ENCODE peak calls at places on chromosomes 12 and 14, in four cellular contexts. G is dorsolateral prefrontal cortex, E is lower leg skin, J is fibroblast of lung. T is an unnamed sample.

GRCh38 chr12:42296503-42297109 is 29.3 kb downstream of the ZCRB1 start:
- DNase-seq in G (no peak), E (no peak), J (no peak), T (peak)

GRCh38 chr14:89185919-89186849 is 230.8 kb downstream of the FOXN3 start:
- DNase-seq in G (no peak), E (no peak), J (peak), T (peak)

GRCh38 chr12:112303004-112303403 is 79.2 kb downstream of the HECTD4 start:
- DNase-seq in G (no peak), E (no peak), J (peak), T (peak)

GRCh38 chr12:3869860-3870259 is 3.3 kb downstream of the PARP11 start:
- DNase-seq in G (no peak), E (no peak), J (no peak), T (peak)

GRCh38 chr14:101442451-101442850 is 118.8 kb upstream of the DIO3 start:
- DNase-seq in G (no peak), E (no peak), J (peak), T (no peak)

GRCh38 chr12:122944588-122944987 is 21.7 kb downstream of the ABCB9 start:
- DNase-seq in G (peak), E (no peak), J (peak), T (peak)

GRCh38 chr12:123614110-123614509 is 12.2 kb downstream of the DDX55 start:
- DNase-seq in G (no peak), E (no peak), J (no peak), T (no peak)

GRCh38 chr14:38208825-38209562 is 1.3 kb downstream of the SSTR1 start:
- DNase-seq in G (no peak), E (no peak), J (peak), T (peak)

GRCh38 chr12:9211687-9212086 is 3.5 kb upstream of the PZP start:
- DNase-seq in G (no peak), E (no peak), J (no peak), T (no peak)

GRCh38 chr12:74449872-74450271 is 87.8 kb upstream of the ATXN7L3B start:
- DNase-seq in G (no peak), E (no peak), J (peak), T (peak)

GRCh38 chr12:124884587-124885438 is 21.1 kb upstream of the SCARB1 start:
- DNase-seq in G (no peak), E (no peak), J (no peak), T (no peak)

GRCh38 chr12:122980192-122981035 is at the start of gene ARL6IP4:
- DNase-seq in G (peak), E (no peak), J (peak), T (peak)

GRCh38 chr12:88553941-88554658 is 26.2 kb downstream of the KITLG start:
- DNase-seq in G (no peak), E (peak), J (peak), T (peak)

GRCh38 chr14:76996563-76997146 is 31.9 kb downstream of the IRF2BPL start:
- DNase-seq in G (no peak), E (no peak), J (no peak), T (no peak)
- H3K4me3 ChIP-seq in G (no peak), E (no peak), J (no peak), T (no peak)

GRCh38 chr12:80938397-80938796 is 663 bp upstream of the LIN7A start:
- DNase-seq in G (no peak), E (no peak), J (no peak), T (no peak)

GRCh38 chr12:80935076-80935475 is 2.7 kb downstream of the LIN7A start:
- DNase-seq in G (no peak), E (no peak), J (no peak), T (no peak)

GRCh38 chr12:80936353-80936641 is 1.4 kb downstream of the LIN7A start:
- DNase-seq in G (no peak), E (no peak), J (no peak), T (peak)

GRCh38 chr12:80937391-80938238 is at the start of gene LIN7A:
- DNase-seq in G (no peak), E (no peak), J (peak), T (peak)

GRCh38 chr12:80936642-80937390 is 918 bp downstream of the LIN7A start:
- DNase-seq in G (no peak), E (no peak), J (peak), T (peak)
- TF ChIP-seq CTCF in G (no peak), E (no peak), J (no peak), T (no peak)

GRCh38 chr14:99238234-99238633 is 33.8 kb downstream of the BCL11B start:
- DNase-seq in G (no peak), E (no peak), J (no peak), T (no peak)
- H3K4me3 ChIP-seq in G (no peak), E (no peak), J (no peak), T (no peak)

GRCh38 chr12:14111230-14111865 is 129.9 kb upstream of the GRIN2B start:
- DNase-seq in G (no peak), E (no peak), J (no peak), T (no peak)
- TF ChIP-seq CTCF in G (no peak), E (no peak), J (no peak), T (no peak)

GRCh38 chr12:32753605-32754004 is 2.1 kb downstream of the YARS2 start:
- DNase-seq in G (no peak), E (no peak), J (no peak), T (no peak)
- H3K4me3 ChIP-seq in G (peak), E (no peak), J (peak), T (peak)

GRCh38 chr14:96095058-96095457 is 55.9 kb downstream of the C14orf132 start:
- DNase-seq in G (no peak), E (no peak), J (no peak), T (no peak)
- TF ChIP-seq CTCF in G (no peak), E (no peak), J (no peak), T (no peak)

GRCh38 chr12:47772094-47772660 is 861 bp upstream of the SLC48A1 start:
- DNase-seq in G (no peak), E (no peak), J (no peak), T (no peak)
- H3K4me3 ChIP-seq in G (peak), E (no peak), J (peak), T (no peak)

GRCh38 chr12:20601668-20602280 is 93.4 kb upstream of the SLCO1C1 start:
- DNase-seq in G (no peak), E (no peak), J (peak), T (peak)
- TF ChIP-seq CTCF in G (peak), E (no peak), J (no peak), T (peak)

GRCh38 chr12:24255920-24256635 is 306.6 kb upstream of the SOX5 start:
- DNase-seq in G (no peak), E (no peak), J (no peak), T (no peak)
- H3K4me3 ChIP-seq in G (no peak), E (no peak), J (no peak), T (no peak)

GRCh38 chr12:67268896-67269631 is at the start of gene CAND1:
- DNase-seq in G (peak), E (peak), J (peak), T (peak)
- TF ChIP-seq CTCF in G (peak), E (no peak), J (no peak), T (peak)